ENCODE peak calls at places on chromosomes 11 and 22, in five cellular contexts. One of them, this sample, is unnamed. For H3K4me1, the result is how much of the 10 kb centered on the place peaks cover.

GRCh38 chr11:12643029-12643428 is 31.2 kb upstream of the TEAD1 start:
- DNase-seq in sigmoid colon: no peak
- DNase-seq in IMR-90: no peak
- DNase-seq in heart right ventricle: no peak
- DNase-seq in A549: no peak
- DNase-seq in this sample: no peak

GRCh38 chr22:44765571-44766285 is 13.4 kb downstream of the ARHGAP8 start:
- DNase-seq in A549: no peak
- DNase-seq in IMR-90: no peak
- DNase-seq in heart right ventricle: no peak
- DNase-seq in sigmoid colon: no peak
- DNase-seq in this sample: no peak

GRCh38 chr11:115333106-115333505 is 171.1 kb downstream of the CADM1 start:
- DNase-seq in heart right ventricle: no peak
- DNase-seq in sigmoid colon: no peak
- DNase-seq in A549: no peak
- DNase-seq in IMR-90: peak
- DNase-seq in this sample: no peak

GRCh38 chr22:46196268-46196667 is 45.9 kb downstream of the PPARA start:
- DNase-seq in A549: no peak
- DNase-seq in sigmoid colon: no peak
- DNase-seq in IMR-90: no peak
- DNase-seq in heart right ventricle: peak
- DNase-seq in this sample: no peak

GRCh38 chr11:1679881-1680280 is 17.1 kb upstream of the KRTAP5-6 start:
- DNase-seq in heart right ventricle: no peak
- DNase-seq in A549: no peak
- DNase-seq in sigmoid colon: no peak
- DNase-seq in IMR-90: no peak
- DNase-seq in this sample: no peak

GRCh38 chr22:28017859-28018258 is 98.8 kb upstream of the PITPNB start:
- DNase-seq in heart right ventricle: no peak
- DNase-seq in IMR-90: no peak
- DNase-seq in sigmoid colon: peak
- DNase-seq in A549: no peak
- DNase-seq in this sample: no peak

GRCh38 chr22:24289781-24290181 is 19.1 kb downstream of the SPECC1L start:
- DNase-seq in sigmoid colon: peak
- DNase-seq in IMR-90: no peak
- DNase-seq in heart right ventricle: no peak
- DNase-seq in A549: no peak
- DNase-seq in this sample: no peak

GRCh38 chr22:28582806-28583205 is 96.8 kb downstream of the TTC28 start:
- DNase-seq in heart right ventricle: no peak
- DNase-seq in IMR-90: peak
- DNase-seq in A549: no peak
- DNase-seq in sigmoid colon: no peak
- DNase-seq in this sample: no peak

GRCh38 chr11:120339394-120339890 is 3.2 kb downstream of the ARHGEF12 start:
- DNase-seq in A549: no peak
- DNase-seq in heart right ventricle: peak
- DNase-seq in IMR-90: peak
- DNase-seq in sigmoid colon: no peak
- DNase-seq in this sample: no peak

GRCh38 chr11:103079833-103080232 is 12.1 kb downstream of the DCUN1D5 start:
- DNase-seq in heart right ventricle: no peak
- DNase-seq in A549: no peak
- DNase-seq in IMR-90: peak
- DNase-seq in sigmoid colon: no peak
- DNase-seq in this sample: no peak

GRCh38 chr11:64765291-64765803 is 5.6 kb upstream of the PYGM start:
- DNase-seq in heart right ventricle: no peak
- DNase-seq in IMR-90: no peak
- DNase-seq in sigmoid colon: no peak
- DNase-seq in A549: no peak
- DNase-seq in this sample: no peak

GRCh38 chr11:119615003-119615878 is 113.8 kb downstream of the NECTIN1 start:
- DNase-seq in sigmoid colon: no peak
- DNase-seq in A549: peak
- DNase-seq in IMR-90: peak
- DNase-seq in heart right ventricle: no peak
- DNase-seq in this sample: no peak

GRCh38 chr11:2390871-2391662 is 9.5 kb upstream of the TSSC4 start:
- DNase-seq in sigmoid colon: peak
- DNase-seq in IMR-90: peak
- DNase-seq in A549: peak
- DNase-seq in heart right ventricle: no peak
- DNase-seq in this sample: no peak

GRCh38 chr11:76007179-76007578 is 192.2 kb downstream of the UVRAG start:
- DNase-seq in sigmoid colon: no peak
- DNase-seq in heart right ventricle: no peak
- DNase-seq in A549: no peak
- DNase-seq in IMR-90: peak
- DNase-seq in this sample: no peak

GRCh38 chr11:12242926-12243325 is 132.5 kb downstream of the MICAL2 start:
- DNase-seq in A549: no peak
- DNase-seq in heart right ventricle: no peak
- DNase-seq in sigmoid colon: no peak
- DNase-seq in IMR-90: no peak
- DNase-seq in this sample: no peak

GRCh38 chr22:25656724-25657123 is 85.3 kb upstream of the MYO18B start:
- DNase-seq in sigmoid colon: no peak
- DNase-seq in IMR-90: no peak
- DNase-seq in A549: no peak
- DNase-seq in heart right ventricle: no peak
- DNase-seq in this sample: no peak

GRCh38 chr11:69133251-69133650 is 22.5 kb upstream of the SMIM38 start:
- DNase-seq in A549: no peak
- DNase-seq in heart right ventricle: no peak
- DNase-seq in IMR-90: no peak
- DNase-seq in sigmoid colon: no peak
- DNase-seq in this sample: no peak

GRCh38 chr22:17712441-17712840 is 61.8 kb downstream of the BID start:
- DNase-seq in heart right ventricle: no peak
- DNase-seq in sigmoid colon: no peak
- DNase-seq in A549: no peak
- DNase-seq in IMR-90: peak
- DNase-seq in this sample: no peak

GRCh38 chr11:130070109-130070828 is 575 bp downstream of the APLP2 start:
- DNase-seq in sigmoid colon: peak
- DNase-seq in heart right ventricle: peak
- DNase-seq in A549: peak
- DNase-seq in IMR-90: peak
- DNase-seq in this sample: peak

GRCh38 chr11:57700425-57700824 is 11.6 kb downstream of the MED19 start:
- DNase-seq in IMR-90: no peak
- DNase-seq in heart right ventricle: no peak
- DNase-seq in sigmoid colon: no peak
- DNase-seq in A549: no peak
- DNase-seq in this sample: no peak

GRCh38 chr11:100684101-100685065 is 2.7 kb upstream of the ARHGAP42 start:
- DNase-seq in A549: no peak
- DNase-seq in IMR-90: no peak
- DNase-seq in sigmoid colon: no peak
- DNase-seq in heart right ventricle: no peak
- DNase-seq in this sample: no peak

GRCh38 chr22:29352778-29353177 is 35.6 kb downstream of the AP1B1 start:
- DNase-seq in heart right ventricle: no peak
- DNase-seq in IMR-90: no peak
- DNase-seq in sigmoid colon: no peak
- DNase-seq in A549: no peak
- DNase-seq in this sample: no peak

GRCh38 chr11:71298761-71299181 is 46.4 kb upstream of the SHANK2 start:
- DNase-seq in A549: no peak
- DNase-seq in heart right ventricle: no peak
- DNase-seq in sigmoid colon: peak
- DNase-seq in IMR-90: no peak
- DNase-seq in this sample: no peak

GRCh38 chr22:30325724-30326703 is 727 bp downstream of the TBC1D10A start:
- DNase-seq in IMR-90: no peak
- DNase-seq in heart right ventricle: peak
- DNase-seq in A549: no peak
- DNase-seq in sigmoid colon: peak
- DNase-seq in this sample: no peak

GRCh38 chr22:46688949-46689348 is 49.1 kb downstream of the CERK start:
- DNase-seq in A549: no peak
- DNase-seq in sigmoid colon: no peak
- DNase-seq in heart right ventricle: peak
- DNase-seq in IMR-90: no peak
- DNase-seq in this sample: no peak

GRCh38 chr22:47307326-47307725 is 544.9 kb downstream of the TBC1D22A start:
- DNase-seq in sigmoid colon: no peak
- DNase-seq in heart right ventricle: no peak
- DNase-seq in IMR-90: peak
- DNase-seq in A549: no peak
- DNase-seq in this sample: no peak

GRCh38 chr11:44634401-44635281 is 69.2 kb downstream of the CD82 start:
- DNase-seq in IMR-90: peak
- DNase-seq in A549: peak
- DNase-seq in sigmoid colon: peak
- DNase-seq in heart right ventricle: peak
- DNase-seq in this sample: no peak

GRCh38 chr11:78150754-78151153 is 11.3 kb upstream of the ALG8 start:
- DNase-seq in sigmoid colon: no peak
- DNase-seq in heart right ventricle: no peak
- DNase-seq in A549: no peak
- DNase-seq in IMR-90: no peak
- DNase-seq in this sample: no peak

GRCh38 chr22:43441751-43442150 is 29.9 kb downstream of the MPPED1 start:
- DNase-seq in heart right ventricle: no peak
- DNase-seq in A549: no peak
- DNase-seq in sigmoid colon: no peak
- DNase-seq in IMR-90: no peak
- DNase-seq in this sample: no peak

GRCh38 chr11:12281571-12282478 is 95.5 kb upstream of the PARVA start:
- DNase-seq in A549: peak
- DNase-seq in heart right ventricle: peak
- DNase-seq in IMR-90: peak
- DNase-seq in sigmoid colon: peak
- DNase-seq in this sample: peak

GRCh38 chr11:16468735-16469446 is 112.5 kb upstream of the SOX6 start:
- DNase-seq in IMR-90: no peak
- DNase-seq in heart right ventricle: no peak
- DNase-seq in sigmoid colon: no peak
- DNase-seq in A549: no peak
- DNase-seq in this sample: no peak

GRCh38 chr11:59865031-59865430 is 1.3 kb downstream of the TCN1 start:
- DNase-seq in heart right ventricle: no peak
- DNase-seq in sigmoid colon: no peak
- DNase-seq in A549: no peak
- DNase-seq in IMR-90: no peak
- DNase-seq in this sample: no peak

GRCh38 chr22:41197046-41197807 is 7.9 kb upstream of the L3MBTL2 start:
- DNase-seq in A549: peak
- DNase-seq in heart right ventricle: peak
- DNase-seq in sigmoid colon: peak
- DNase-seq in IMR-90: peak
- DNase-seq in this sample: peak

GRCh38 chr11:68994161-68994890 is 13.5 kb upstream of the MRGPRD start:
- DNase-seq in IMR-90: no peak
- DNase-seq in sigmoid colon: peak
- DNase-seq in heart right ventricle: no peak
- DNase-seq in A549: no peak
- DNase-seq in this sample: no peak

DNA sequence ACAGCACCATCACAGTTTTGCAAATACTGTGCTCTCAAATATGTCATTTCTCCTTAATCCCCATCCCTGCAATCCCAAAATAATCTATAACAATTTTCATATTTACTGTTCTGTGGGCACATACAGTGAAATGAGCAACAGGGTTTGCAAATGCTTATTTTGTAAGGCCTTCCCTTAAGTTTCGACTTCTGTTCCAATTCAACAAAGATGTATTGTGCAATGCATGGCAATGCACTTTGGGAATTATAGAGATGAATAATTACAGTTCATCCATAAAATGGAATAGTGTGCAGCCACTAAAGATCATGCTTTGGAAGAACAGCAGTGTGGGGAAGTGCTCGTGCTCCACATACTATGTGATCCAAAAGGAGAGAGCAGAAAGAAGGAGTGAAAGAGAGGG is 4.9 kb downstream of the ANKK1 start:
- DNase-seq in sigmoid colon: no peak
- DNase-seq in heart right ventricle: no peak
- DNase-seq in IMR-90: no peak
- DNase-seq in A549: no peak
- DNase-seq in this sample: no peak
- H3K4me3 ChIP-seq in sigmoid colon: no peak
- H3K4me3 ChIP-seq in heart right ventricle: no peak
- H3K4me3 ChIP-seq in IMR-90: no peak
- H3K4me3 ChIP-seq in A549: no peak
- H3K4me3 ChIP-seq in this sample: no peak

GRCh38 chr11:88330826-88331428 is 6.6 kb downstream of the CTSC start:
- DNase-seq in heart right ventricle: no peak
- DNase-seq in IMR-90: no peak
- DNase-seq in A549: no peak
- DNase-seq in sigmoid colon: no peak
- DNase-seq in this sample: no peak
- H3K4me1 ChIP-seq in heart right ventricle: under half
- H3K4me1 ChIP-seq in IMR-90: under half
- H3K4me1 ChIP-seq in A549: under half
- H3K4me1 ChIP-seq in sigmoid colon: under half
- H3K4me1 ChIP-seq in this sample: under half

GRCh38 chr11:82539669-82540068 is 194.0 kb downstream of the FAM181B start:
- DNase-seq in sigmoid colon: no peak
- DNase-seq in IMR-90: no peak
- DNase-seq in heart right ventricle: no peak
- DNase-seq in A549: no peak
- DNase-seq in this sample: no peak
- H3K4me3 ChIP-seq in sigmoid colon: no peak
- H3K4me3 ChIP-seq in IMR-90: no peak
- H3K4me3 ChIP-seq in heart right ventricle: no peak
- H3K4me3 ChIP-seq in A549: no peak
- H3K4me3 ChIP-seq in this sample: no peak

DNA sequence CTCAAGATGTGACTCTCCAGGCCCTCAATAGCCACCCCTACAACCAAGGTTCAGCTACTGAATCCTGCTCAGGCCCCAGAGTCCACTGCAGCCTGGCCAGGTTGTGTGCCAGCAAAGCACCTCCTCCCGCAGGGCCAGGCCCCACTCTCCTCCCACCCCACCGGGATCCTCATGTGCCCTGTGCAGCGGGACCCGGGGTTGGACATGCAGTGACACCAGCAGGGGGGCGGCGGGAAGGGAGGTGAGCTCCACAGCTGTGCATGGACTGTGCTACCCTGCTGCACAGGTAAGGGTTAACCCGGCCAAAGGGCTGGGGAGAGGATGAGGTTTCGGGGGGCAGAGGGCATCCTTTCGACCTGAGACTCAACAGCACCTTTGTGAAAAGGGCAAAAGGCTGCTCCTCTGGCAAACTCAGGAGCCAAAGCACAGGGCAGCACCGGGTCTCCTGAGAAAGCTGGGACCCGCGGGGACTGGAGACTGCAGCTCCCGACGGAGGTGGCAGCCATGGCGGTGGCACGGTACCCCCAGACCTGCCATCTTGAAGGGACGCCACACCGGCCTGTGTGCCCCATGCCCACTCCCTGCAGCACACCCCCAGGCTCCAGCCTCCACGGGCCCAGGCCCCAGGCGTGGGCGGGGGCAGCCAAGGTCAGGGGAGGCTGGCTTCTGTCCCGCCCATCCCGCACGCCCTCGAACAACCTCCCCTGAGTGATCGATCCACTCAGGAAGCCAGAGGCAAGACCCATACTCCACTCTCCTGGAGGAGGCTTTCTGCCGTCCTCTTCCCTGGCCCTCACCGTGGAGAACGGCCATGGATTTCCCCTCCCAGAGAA is 10.6 kb downstream of the PLXNB2 start:
- DNase-seq in A549: no peak
- DNase-seq in IMR-90: no peak
- DNase-seq in heart right ventricle: no peak
- DNase-seq in sigmoid colon: no peak
- DNase-seq in this sample: no peak
- H3K4me1 ChIP-seq in A549: half or more
- H3K4me1 ChIP-seq in IMR-90: half or more
- H3K4me1 ChIP-seq in heart right ventricle: half or more
- H3K4me1 ChIP-seq in sigmoid colon: half or more
- H3K4me1 ChIP-seq in this sample: under half

This sample was measured in naive thymus-derived CD4-positive, alpha-beta T cell.